ENCODE peak calls at places on chromosomes 12 and 14, in seven cellular contexts. D is H9, M is osteoblast, Q is fibroblast of lung, L is keratinocyte, R is PC-3, H is mesendoderm. Y is an unnamed sample. For H3K4me1 and H3K79me2, the result is how much of the 10 kb centered on the place peaks cover.

GRCh38 chr14:21917699-21918436 is 244.2 kb upstream of the OR4E1 start:
- DNase-seq in D (no peak), M (no peak), Q (peak), L (no peak), R (peak), H (peak), Y (peak)

GRCh38 chr12:131082795-131083194 is 129.1 kb downstream of the ADGRD1 start:
- DNase-seq in D (peak), M (peak), Q (no peak), L (no peak), R (no peak), H (no peak), Y (no peak)

GRCh38 chr12:45969084-45969483 is 21.3 kb downstream of the SCAF11 start:
- DNase-seq in D (no peak), M (no peak), Q (peak), L (no peak), R (no peak), H (no peak), Y (no peak)

GRCh38 chr14:77889971-77890442 is 90.1 kb downstream of the ADCK1 start:
- DNase-seq in D (no peak), M (peak), Q (peak), L (peak), R (peak), H (no peak), Y (no peak)

GRCh38 chr12:21001778-21002177 is 129.2 kb upstream of the SLCO1B1 start:
- DNase-seq in D (peak), M (no peak), Q (no peak), L (no peak), R (no peak), H (peak), Y (no peak)

GRCh38 chr14:68506021-68506644 is 286.7 kb downstream of the ZFP36L1 start:
- DNase-seq in D (no peak), M (peak), Q (peak), L (no peak), R (peak), H (peak), Y (peak)

GRCh38 chr12:124152733-124153132 is 142.2 kb upstream of the RFLNA start:
- DNase-seq in D (no peak), M (no peak), Q (no peak), L (no peak), R (no peak), H (no peak), Y (no peak)

GRCh38 chr14:93333631-93334095 is 827 bp upstream of the BTBD7 start:
- DNase-seq in D (no peak), M (no peak), Q (no peak), L (no peak), R (no peak), H (no peak), Y (no peak)

GRCh38 chr12:49987620-49988303 is 15.0 kb downstream of the AQP6 start:
- DNase-seq in D (no peak), M (no peak), Q (no peak), L (no peak), R (no peak), H (no peak), Y (no peak)

GRCh38 chr12:101748907-101749306 is 9.6 kb upstream of the SYCP3 start:
- DNase-seq in D (no peak), M (no peak), Q (no peak), L (no peak), R (no peak), H (no peak), Y (no peak)

GRCh38 chr12:106251636-106252035 is 3.8 kb upstream of the CKAP4 start:
- DNase-seq in D (no peak), M (no peak), Q (peak), L (no peak), R (peak), H (no peak), Y (no peak)

GRCh38 chr12:124442772-124443445 is 124.5 kb downstream of the NCOR2 start:
- DNase-seq in D (no peak), M (no peak), Q (peak), L (no peak), R (no peak), H (no peak), Y (no peak)

GRCh38 chr14:51155331-51155730 is 60.4 kb upstream of the TRIM9 start:
- DNase-seq in D (no peak), M (no peak), Q (no peak), L (no peak), R (peak), H (no peak), Y (peak)

DNA sequence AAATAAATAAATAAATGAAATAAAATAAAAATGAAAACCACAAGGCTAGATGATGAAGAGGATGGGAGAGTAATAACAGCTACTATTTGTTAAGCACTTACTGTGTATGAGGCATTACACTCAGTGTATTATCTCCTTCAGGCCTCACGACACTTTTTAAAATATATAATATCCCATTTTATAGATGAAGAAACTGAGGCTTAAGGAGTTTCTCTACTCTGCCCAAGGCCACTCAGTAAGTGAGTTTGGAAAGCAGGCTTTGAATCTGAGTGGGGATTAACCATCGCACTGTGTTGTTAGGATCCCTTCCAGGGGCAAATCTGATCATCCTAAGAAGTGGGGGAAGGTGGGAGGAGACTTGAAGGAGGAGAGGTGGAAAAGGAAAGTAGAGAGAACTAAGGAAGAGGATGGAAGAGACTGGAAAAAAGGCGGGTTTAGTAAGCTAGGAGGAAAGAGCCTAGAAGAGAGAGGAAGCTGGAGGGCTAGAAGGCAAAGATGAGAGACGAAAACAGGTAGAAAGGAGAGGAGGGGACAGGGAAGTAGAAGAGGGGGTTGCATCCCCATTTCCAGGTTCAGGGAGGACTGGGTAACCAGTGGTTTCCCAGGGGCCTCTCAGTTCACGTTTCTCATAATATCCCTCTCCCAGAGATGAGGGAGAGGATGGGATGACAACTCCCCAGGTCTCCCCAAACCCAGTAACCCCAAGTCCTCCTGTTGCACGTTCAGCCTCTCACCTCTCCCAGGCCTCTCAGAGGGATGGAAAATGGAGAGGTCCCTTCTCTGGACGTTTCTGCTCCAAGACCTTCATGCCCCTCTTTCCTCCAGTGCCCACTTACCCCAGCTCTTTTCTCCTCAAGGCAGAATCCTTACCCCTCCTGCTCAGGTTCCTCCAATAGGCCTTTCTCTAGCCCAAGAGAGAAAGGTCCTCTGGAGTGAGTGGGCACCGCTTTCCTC is 1.7 kb downstream of the STAT6 start:
- DNase-seq in D (no peak), M (peak), Q (no peak), L (no peak), R (no peak), H (no peak), Y (no peak)
- H3K4me1 ChIP-seq in D (under half), M (under half), Q (under half), L (under half), R (under half), H (under half), Y (under half)

GRCh38 chr12:122018937-122019336 is 2.7 kb upstream of the BCL7A start:
- DNase-seq in D (no peak), M (no peak), Q (no peak), L (no peak), R (no peak), H (no peak), Y (no peak)
- H3K79me2 ChIP-seq in D (under half), M (under half), Q (under half), L (under half), R (under half), H (under half), Y (under half)

DNA sequence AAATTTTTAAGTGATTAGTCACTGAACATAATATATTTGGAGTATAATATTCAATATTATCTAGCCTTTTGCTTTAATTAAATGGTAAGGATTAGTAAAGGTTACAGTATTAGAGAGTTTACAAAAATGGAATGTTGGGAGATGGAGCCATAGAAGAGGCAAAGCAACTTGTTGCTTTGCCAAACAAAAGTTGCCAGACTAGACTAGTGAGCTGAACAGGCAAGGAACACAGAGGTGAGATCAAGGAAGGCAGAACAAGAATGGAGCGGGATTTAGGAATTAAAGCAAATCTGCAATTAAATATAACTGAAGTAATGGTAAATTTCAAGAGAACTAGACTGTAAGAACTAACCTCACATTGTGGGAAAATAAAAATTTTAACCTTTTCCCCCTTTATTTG is 5.1 kb downstream of the ARF6 start:
- DNase-seq in D (no peak), M (no peak), Q (no peak), L (no peak), R (peak), H (peak), Y (peak)
- H3K4me1 ChIP-seq in D (under half), M (under half), Q (under half), L (under half), R (under half), H (under half), Y (under half)

GRCh38 chr12:76545486-76545885 is 14.1 kb downstream of the OSBPL8 start:
- DNase-seq in D (no peak), M (no peak), Q (no peak), L (no peak), R (no peak), H (no peak), Y (no peak)
- H3K79me2 ChIP-seq in D (under half), M (half or more), Q (half or more), L (half or more), R (half or more), H (under half), Y (under half)

GRCh38 chr12:78949532-78949931 is 85.0 kb downstream of the SYT1 start:
- DNase-seq in D (no peak), M (no peak), Q (no peak), L (no peak), R (no peak), H (no peak), Y (no peak)
- H3K4me1 ChIP-seq in D (under half), M (under half), Q (under half), L (under half), R (under half), H (under half), Y (under half)

GRCh38 chr12:57135939-57136338 is 7.7 kb downstream of the LRP1 start:
- DNase-seq in D (peak), M (no peak), Q (peak), L (no peak), R (no peak), H (no peak), Y (no peak)

GRCh38 chr12:57133916-57134315 is 5.6 kb downstream of the LRP1 start:
- DNase-seq in D (no peak), M (no peak), Q (no peak), L (no peak), R (no peak), H (no peak), Y (no peak)

GRCh38 chr12:57134949-57135348 is 6.7 kb downstream of the LRP1 start:
- DNase-seq in D (no peak), M (no peak), Q (no peak), L (no peak), R (no peak), H (no peak), Y (no peak)

GRCh38 chr12:57133013-57133569 is 4.8 kb downstream of the LRP1 start:
- DNase-seq in D (no peak), M (peak), Q (peak), L (no peak), R (no peak), H (peak), Y (no peak)

GRCh38 chr12:57135487-57135886 is 7.2 kb downstream of the LRP1 start:
- DNase-seq in D (peak), M (no peak), Q (peak), L (no peak), R (no peak), H (peak), Y (no peak)
- H3K79me2 ChIP-seq in D (under half), M (half or more), Q (half or more), L (under half), R (under half), H (under half), Y (under half)

GRCh38 chr12:113227169-113227568 is 5.9 kb downstream of the TPCN1 start:
- DNase-seq in D (no peak), M (no peak), Q (no peak), L (no peak), R (no peak), H (no peak), Y (no peak)

GRCh38 chr12:113227686-113228391 is 6.6 kb downstream of the TPCN1 start:
- DNase-seq in D (no peak), M (no peak), Q (no peak), L (no peak), R (no peak), H (no peak), Y (no peak)

GRCh38 chr12:113226696-113227095 is 5.4 kb downstream of the TPCN1 start:
- DNase-seq in D (no peak), M (no peak), Q (no peak), L (no peak), R (no peak), H (no peak), Y (no peak)

GRCh38 chr12:113230315-113231274 is 9.3 kb downstream of the TPCN1 start:
- DNase-seq in D (no peak), M (no peak), Q (peak), L (no peak), R (no peak), H (peak), Y (no peak)

DNA sequence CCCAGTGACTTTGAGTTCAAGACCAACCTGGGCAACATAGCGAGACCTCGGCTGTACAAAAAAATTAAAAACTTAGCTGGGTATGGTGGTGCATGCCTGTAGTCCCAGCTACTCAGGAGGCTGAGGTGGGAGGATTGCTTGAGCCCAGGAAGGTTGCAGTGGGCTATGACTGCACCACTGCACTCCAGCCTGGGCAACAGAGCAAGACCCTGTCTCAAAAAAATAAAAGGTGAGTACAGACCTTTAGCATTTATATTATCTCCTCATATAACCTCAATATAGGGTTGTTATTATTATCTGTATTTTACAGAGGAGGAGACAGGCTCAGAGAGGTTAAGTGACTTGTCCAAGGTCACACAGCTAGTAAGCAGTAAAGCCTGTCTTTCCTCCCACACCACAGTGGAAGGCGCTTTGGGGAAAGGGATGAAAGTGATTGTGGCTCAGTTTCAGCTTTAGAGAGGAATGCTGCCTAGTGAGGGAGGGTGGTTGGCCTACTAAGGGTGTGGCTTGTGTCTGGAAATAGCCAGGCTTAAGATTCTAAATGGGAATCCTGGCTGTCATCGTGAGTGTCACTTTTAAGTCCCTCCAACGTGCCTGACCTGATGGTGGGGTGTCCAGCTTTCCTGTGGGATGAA is 7.2 kb downstream of the TPCN1 start:
- DNase-seq in D (no peak), M (peak), Q (no peak), L (no peak), R (no peak), H (no peak), Y (peak)
- H3K4me1 ChIP-seq in D (under half), M (under half), Q (under half), L (under half), R (under half), H (under half), Y (under half)

DNA sequence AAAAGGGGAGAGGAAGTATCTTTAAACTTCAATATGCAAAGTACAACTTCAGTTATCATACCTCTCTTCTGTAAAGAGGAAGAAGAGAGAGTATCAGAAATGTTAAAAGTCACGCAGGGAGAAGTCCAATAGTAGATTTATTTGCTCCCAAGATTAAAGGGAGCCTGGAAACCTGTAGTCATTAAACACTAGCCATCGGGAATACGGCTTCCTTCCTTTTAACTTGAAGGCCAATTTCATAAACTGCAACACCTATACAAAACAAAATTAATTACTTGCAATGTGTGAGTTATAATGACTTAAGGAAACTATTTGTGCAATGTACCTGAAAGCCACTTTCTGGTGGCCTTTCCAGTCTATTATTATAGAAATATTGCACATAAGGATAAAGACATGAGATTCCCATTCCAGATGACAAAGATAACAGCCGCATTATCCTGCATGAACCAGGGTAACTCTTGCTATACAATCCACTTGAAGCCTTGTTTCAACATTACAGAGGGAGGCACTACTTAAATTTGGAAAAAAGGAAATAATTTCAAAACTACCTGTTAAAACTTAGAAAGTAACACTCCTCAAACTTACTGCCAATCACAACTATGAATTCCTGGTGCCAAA is 4.6 kb downstream of the BTG1 start:
- DNase-seq in D (no peak), M (no peak), Q (no peak), L (no peak), R (no peak), H (no peak), Y (no peak)
- H3K79me2 ChIP-seq in D (under half), M (half or more), Q (half or more), L (half or more), R (half or more), H (half or more), Y (half or more)

GRCh38 chr12:12495536-12495935 is 67.1 kb downstream of the DUSP16 start:
- DNase-seq in D (no peak), M (no peak), Q (peak), L (no peak), R (no peak), H (no peak), Y (no peak)
- H3K4me1 ChIP-seq in D (under half), M (under half), Q (under half), L (under half), R (under half), H (under half), Y (under half)

GRCh38 chr12:70306676-70307075 is 59.4 kb upstream of the KCNMB4 start:
- DNase-seq in D (no peak), M (no peak), Q (no peak), L (no peak), R (no peak), H (no peak), Y (no peak)
- H3K79me2 ChIP-seq in D (under half), M (under half), Q (under half), L (under half), R (under half), H (under half), Y (under half)